ENCODE peak calls at places on chromosomes 11 and 22, in nine cellular contexts. E, G, C, K, T, J, Q, Z and M are unnamed samples.

GRCh38 chr11:59222464-59223065 is 9.8 kb upstream of the MPEG1 start:
- DNase-seq in T (no peak), Z (no peak), E (no peak), Q (no peak), C (no peak), K (no peak), G (no peak), J (no peak), M (no peak)

GRCh38 chr11:36345084-36345511 is 49.0 kb downstream of the PRR5L start:
- DNase-seq in Z (no peak), E (no peak), G (no peak), K (no peak), J (no peak), Q (no peak), T (no peak), C (no peak), M (no peak)

GRCh38 chr22:24521791-24522245 is 26.7 kb downstream of the UPB1 start:
- DNase-seq in K (peak; percentile 82), T (peak; percentile 41), Q (no peak), E (peak; percentile 69), J (peak; percentile 48), G (peak; percentile 71), C (peak; percentile 24), Z (peak; percentile 52), M (no peak)

GRCh38 chr11:68825603-68826002 is 16.1 kb downstream of the CPT1A start:
- DNase-seq in C (peak; percentile 30), E (peak; percentile 41), K (no peak), J (no peak), T (no peak), G (no peak), Z (peak; percentile 42), Q (no peak), M (peak; percentile 37)

GRCh38 chr11:96622026-96622634 is 232.3 kb downstream of the JRKL start:
- DNase-seq in E (no peak), G (peak; percentile 13), Z (no peak), T (no peak), C (no peak), K (no peak), J (no peak), Q (no peak), M (no peak)

GRCh38 chr11:111059726-111060125 is 185.8 kb upstream of the POU2AF2 start:
- DNase-seq in G (no peak), J (no peak), E (peak; percentile 29), T (no peak), Z (no peak), K (no peak), C (no peak), Q (no peak), M (no peak)

GRCh38 chr11:102608699-102609098 is 16.4 kb downstream of the MMP20 start:
- DNase-seq in C (no peak), J (no peak), E (no peak), Q (no peak), K (no peak), G (no peak), Z (no peak), T (no peak), M (no peak)

GRCh38 chr22:49554741-49555140 is 272.9 kb downstream of the BRD1 start:
- DNase-seq in E (no peak), G (no peak), Q (peak; percentile 27), K (no peak), J (no peak), Z (no peak), C (no peak), T (no peak), M (no peak)